ENCODE peak calls at places on chromosomes 5 and 9, in eight cellular contexts. C, P, O, L, B, K, J and R are unnamed samples.

GRCh38 chr9:105204416-105204815 is 40.0 kb upstream of the SLC44A1 start:
- DNase-seq in C (no peak), P (no peak), O (no peak), L (no peak), B (no peak), K (no peak), J (no peak), R (no peak)

GRCh38 chr5:55226027-55226933 is 835 bp downstream of the MCIDAS start:
- DNase-seq in C (peak), P (peak), O (no peak), L (peak), B (peak), K (peak), J (peak), R (peak)

GRCh38 chr9:14106699-14107098 is 207.2 kb downstream of the NFIB start:
- DNase-seq in C (no peak), P (no peak), O (no peak), L (no peak), B (no peak), K (no peak), J (no peak), R (no peak)

GRCh38 chr9:94870793-94871558 is 144.5 kb downstream of the AOPEP start:
- DNase-seq in C (no peak), P (no peak), O (peak), L (peak), B (no peak), K (peak), J (peak), R (no peak)

GRCh38 chr5:176843673-176844072 is 33.3 kb downstream of the UNC5A start:
- DNase-seq in C (no peak), P (no peak), O (no peak), L (no peak), B (no peak), K (no peak), J (no peak), R (no peak)

GRCh38 chr9:86752727-86753126 is 194.6 kb downstream of the GAS1 start:
- DNase-seq in C (no peak), P (no peak), O (no peak), L (no peak), B (no peak), K (no peak), J (no peak), R (no peak)

GRCh38 chr9:11708899-11709298 is 984.3 kb upstream of the TYRP1 start:
- DNase-seq in C (no peak), P (no peak), O (no peak), L (no peak), B (no peak), K (no peak), J (no peak), R (no peak)

GRCh38 chr9:130669965-130670364 is 5.6 kb downstream of the PRDM12 start:
- DNase-seq in C (no peak), P (no peak), O (no peak), L (no peak), B (no peak), K (no peak), J (no peak), R (no peak)

GRCh38 chr5:167699434-167699833 is 592.0 kb upstream of the WWC1 start:
- DNase-seq in C (no peak), P (peak), O (peak), L (peak), B (no peak), K (peak), J (no peak), R (no peak)

GRCh38 chr9:126228111-126228778 is 98.4 kb upstream of the MVB12B start:
- DNase-seq in C (no peak), P (no peak), O (no peak), L (no peak), B (no peak), K (no peak), J (no peak), R (no peak)

GRCh38 chr9:89165341-89165740 is 13.3 kb downstream of the SHC3 start:
- DNase-seq in C (no peak), P (no peak), O (no peak), L (no peak), B (no peak), K (no peak), J (no peak), R (no peak)

GRCh38 chr5:112935675-112936074 is 13.6 kb upstream of the REEP5 start:
- DNase-seq in C (no peak), P (no peak), O (no peak), L (peak), B (no peak), K (peak), J (no peak), R (no peak)